ENCODE peak calls at places on chromosome 19, in nine cellular contexts. O is fibroblast of lung; C is fibroblast of gingiva; R is stimulated activated CD8-positive, alpha-beta memory T cell treated with anti-CD3 and anti-CD28 coated beads, Interleukin-7, amount 100 ng/mL, for 4 hours; Y is RKO; A is stimulated activated CD4-positive, alpha-beta T cell treated with anti-CD3 and anti-CD28 coated beads, Interleukin-4, amount 100 ng/mL, for 4 hours; K is tibial artery; I is amniotic stem cell; H is WTC11. V is an unnamed sample.

GRCh38 chr19:1081301-1082164 is 13.6 kb downstream of the POLR2E start:
- DNase-seq in O (no peak), C (no peak), R (no peak), Y (no peak), A (no peak), K (no peak), I (no peak), H (peak; percentile 46), V (no peak)

GRCh38 chr19:20558571-20558970 is 7.0 kb downstream of the ZNF737 start:
- DNase-seq in O (no peak), C (no peak), R (no peak), Y (peak; percentile 36), A (no peak), K (no peak), I (no peak), H (no peak), V (no peak)

GRCh38 chr19:4238831-4239230 is 8.0 kb upstream of the YJU2 start:
- DNase-seq in O (no peak), C (no peak), R (no peak), Y (no peak), A (no peak), K (no peak), I (no peak), H (no peak), V (no peak)

GRCh38 chr19:3546119-3546518 is 7.1 kb downstream of the TEKTIP1 start:
- DNase-seq in O (no peak), C (no peak), R (no peak), Y (no peak), A (no peak), K (no peak), I (no peak), H (no peak), V (no peak)

GRCh38 chr19:39590265-39590664 is 12.1 kb upstream of the LGALS13 start:
- DNase-seq in O (no peak), C (no peak), R (no peak), Y (peak; percentile 18), A (no peak), K (no peak), I (no peak), H (peak; percentile 39), V (no peak)

GRCh38 chr19:14686411-14686810 is 3.4 kb upstream of the ZNF333 start:
- DNase-seq in O (peak; percentile 38), C (no peak), R (no peak), Y (peak; percentile 59), A (no peak), K (no peak), I (no peak), H (peak; percentile 25), V (no peak)

GRCh38 chr19:39641773-39642172 is 13.9 kb upstream of the LGALS16 start:
- DNase-seq in O (no peak), C (no peak), R (no peak), Y (no peak), A (no peak), K (no peak), I (no peak), H (no peak), V (no peak)

GRCh38 chr19:38669532-38669931 is 22.1 kb downstream of the ACTN4 start:
- DNase-seq in O (no peak), C (no peak), R (no peak), Y (no peak), A (no peak), K (no peak), I (no peak), H (no peak), V (no peak)

GRCh38 chr19:35332817-35333216 is 3.8 kb downstream of the CD22 start:
- DNase-seq in O (no peak), C (no peak), R (no peak), Y (no peak), A (no peak), K (no peak), I (no peak), H (no peak), V (no peak)

GRCh38 chr19:29485293-29485692 is 40.5 kb upstream of the VSTM2B start:
- DNase-seq in O (no peak), C (no peak), R (no peak), Y (no peak), A (no peak), K (peak; percentile 47), I (no peak), H (no peak), V (peak; percentile 26)

GRCh38 chr19:2058570-2059421 is 7.8 kb upstream of the MKNK2 start:
- DNase-seq in O (no peak), C (no peak), R (no peak), Y (no peak), A (no peak), K (no peak), I (no peak), H (no peak), V (no peak)

GRCh38 chr19:47228937-47229673 is 1.9 kb downstream of the BBC3 start:
- DNase-seq in O (peak; percentile 50), C (peak; percentile 39), R (peak; percentile 10), Y (peak; percentile 52), A (peak; percentile 35), K (peak; percentile 74), I (no peak), H (no peak), V (no peak)

GRCh38 chr19:45058622-45059159 is 17.6 kb downstream of the ZNF296 start:
- DNase-seq in O (no peak), C (no peak), R (no peak), Y (no peak), A (no peak), K (no peak), I (no peak), H (no peak), V (no peak)

GRCh38 chr19:6042776-6043726 is 65.1 kb upstream of the RANBP3 start:
- DNase-seq in O (no peak), C (no peak), R (no peak), Y (no peak), A (no peak), K (no peak), I (no peak), H (no peak), V (peak; percentile 58)

GRCh38 chr19:12681074-12681987 is at the start of gene DHPS:
- DNase-seq in O (peak; percentile 99), C (peak; percentile 97), R (peak; percentile 84), Y (peak; percentile 98), A (peak; percentile 92), K (peak; percentile 96), I (peak; percentile 98), H (peak; percentile 92), V (peak; percentile 95)

GRCh38 chr19:17052439-17052838 is 22.8 kb downstream of the HAUS8 start:
- DNase-seq in O (peak; percentile 67), C (peak; percentile 52), R (no peak), Y (peak; percentile 46), A (no peak), K (no peak), I (peak; percentile 61), H (peak; percentile 68), V (no peak)

GRCh38 chr19:647566-648284 is 8.0 kb downstream of the FGF22 start:
- DNase-seq in O (no peak), C (no peak), R (no peak), Y (no peak), A (no peak), K (no peak), I (no peak), H (no peak), V (no peak)

GRCh38 chr19:35641515-35642151 is at the start of gene ETV2:
- DNase-seq in O (peak; percentile 13), C (no peak), R (peak; percentile 60), Y (no peak), A (peak; percentile 51), K (no peak), I (no peak), H (peak; percentile 72), V (no peak)

V was measured in cardiac septum.